ENCODE peak calls at places on chromosomes 6 and 20, in nine cellular contexts. O is naive thymus-derived CD4-positive, alpha-beta T cell; F is GM23248; K is AG10803; J is adrenal gland; D is kidney epithelial cell; Y is upper lobe of right lung; S is effector memory CD4-positive, alpha-beta T cell; Q is neuronal stem cell. G is an unnamed sample.

GRCh38 chr6:24257282-24257681 is 100.6 kb downstream of the DCDC2 start:
- DNase-seq in Q (no peak), S (no peak), Y (no peak), F (no peak), D (no peak), O (no peak), J (no peak), K (no peak), G (no peak)

GRCh38 chr20:21048841-21049273 is 57.3 kb downstream of the LINC00237 start:
- DNase-seq in S (peak), O (peak), D (no peak), Q (peak), K (peak), Y (peak), J (peak), F (peak), G (no peak)

GRCh38 chr6:170038251-170038650 is 252.6 kb downstream of the DLL1 start:
- DNase-seq in F (no peak), O (no peak), K (no peak), J (no peak), Y (peak), S (no peak), D (no peak), Q (no peak), G (no peak)

GRCh38 chr6:105994522-105995402 is 91.4 kb upstream of the PRDM1 start:
- DNase-seq in F (peak), D (no peak), Q (peak), J (peak), Y (peak), K (peak), O (no peak), S (peak), G (peak)

GRCh38 chr20:44431502-44432234 is 44.0 kb upstream of the TTPAL start:
- DNase-seq in D (no peak), S (no peak), F (no peak), O (no peak), Y (no peak), K (no peak), Q (no peak), J (no peak), G (peak)

GRCh38 chr6:144215402-144215931 is 65.2 kb downstream of the STX11 start:
- DNase-seq in D (no peak), S (no peak), K (peak), Q (no peak), J (peak), Y (peak), O (peak), F (peak), G (no peak)

GRCh38 chr6:168995526-168996100 is 258.0 kb downstream of the THBS2 start:
- DNase-seq in Q (no peak), D (no peak), S (no peak), F (no peak), O (no peak), K (no peak), J (no peak), Y (no peak), G (no peak)

GRCh38 chr6:111874030-111874425 is 776 bp upstream of the FYN start:
- DNase-seq in K (peak), J (peak), Y (no peak), F (peak), Q (no peak), O (peak), D (no peak), S (peak), G (no peak)

DNA sequence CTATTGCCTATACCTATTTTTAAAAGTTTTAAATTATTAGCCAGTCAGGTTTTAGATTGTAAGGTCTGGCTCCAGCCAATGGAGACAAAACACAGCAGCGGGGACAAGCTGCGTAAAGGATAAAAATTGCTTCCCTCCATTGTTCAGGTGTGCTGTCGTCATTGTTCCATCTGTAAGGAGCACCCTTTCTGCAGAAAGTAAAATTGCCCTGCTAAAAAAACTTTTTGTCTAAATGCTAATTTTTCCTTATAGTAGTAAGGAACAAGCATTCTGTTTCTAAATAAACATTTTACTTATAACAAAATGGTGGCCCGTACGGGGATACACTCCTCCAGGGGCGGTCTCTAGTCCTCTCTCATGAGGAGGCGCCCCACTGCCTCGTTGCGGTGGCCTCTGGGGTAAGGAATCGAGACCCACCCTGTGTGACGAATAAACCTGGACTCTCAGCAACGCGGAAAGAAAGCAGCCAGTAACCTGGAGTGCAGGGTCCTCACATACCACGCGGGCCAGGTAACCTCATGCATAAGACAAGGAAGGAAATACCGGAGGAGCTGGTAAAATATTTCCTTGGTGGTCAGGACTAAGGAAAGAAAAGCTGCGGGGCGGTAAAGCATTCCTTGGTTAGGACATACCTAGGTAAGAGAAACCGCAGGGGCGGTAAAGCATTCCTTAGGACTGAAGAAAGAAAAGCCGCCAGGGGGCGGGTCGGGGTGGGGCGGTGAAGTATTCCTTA is 80.5 kb downstream of the SYTL3 start:
- DNase-seq in D (no peak), S (no peak), F (no peak), K (no peak), Q (no peak), O (no peak), Y (no peak), J (no peak), G (no peak)
- H3K4me3 ChIP-seq in D (no peak), S (no peak), F (no peak), K (no peak), Q (no peak), O (no peak), Y (no peak), J (no peak), G (no peak)

DNA sequence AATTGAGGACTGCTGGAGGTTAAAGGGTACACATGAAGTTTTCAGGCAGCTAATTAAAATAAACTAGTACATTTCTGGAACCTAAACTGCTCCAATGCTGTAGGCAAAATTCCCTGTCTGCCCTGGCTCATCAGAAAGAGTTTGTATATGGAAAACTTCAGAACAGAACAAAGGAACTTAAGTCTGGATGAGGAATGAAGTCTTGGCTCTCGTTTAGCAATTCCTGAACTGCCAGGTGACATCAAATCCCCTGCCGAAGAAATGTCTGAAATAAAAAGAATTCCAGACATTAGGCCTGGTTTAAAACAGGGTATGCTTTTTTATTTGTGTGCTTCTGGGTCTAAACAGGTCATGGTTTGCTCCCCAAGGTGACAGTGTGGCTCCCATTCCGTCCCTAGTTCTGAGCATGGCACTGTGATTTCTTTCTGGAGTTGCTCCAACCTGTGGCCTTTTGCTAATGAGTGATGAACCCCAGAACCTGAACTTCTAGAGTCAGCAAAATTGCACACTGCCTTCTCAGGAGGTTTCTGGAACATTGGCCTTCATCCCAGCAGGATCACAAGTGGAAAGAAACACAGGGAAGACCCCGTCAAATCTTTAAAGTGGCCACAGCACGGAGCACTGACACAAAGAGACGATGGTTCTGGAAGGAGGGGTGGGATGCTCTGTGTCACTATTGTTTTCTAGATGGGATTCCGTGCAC is 129.4 kb upstream of the NAA20 start:
- DNase-seq in S (no peak), K (no peak), O (no peak), Y (no peak), D (no peak), F (no peak), Q (no peak), J (no peak), G (no peak)
- H3K4me3 ChIP-seq in S (no peak), K (no peak), O (no peak), Y (peak), D (no peak), F (no peak), Q (no peak), J (no peak), G (peak)

GRCh38 chr6:76634695-76635094 is 562.2 kb upstream of the IMPG1 start:
- DNase-seq in Y (no peak), S (no peak), J (no peak), O (no peak), F (no peak), D (no peak), Q (no peak), K (no peak), G (no peak)

GRCh38 chr6:76633259-76633658 is 560.8 kb upstream of the IMPG1 start:
- DNase-seq in Q (no peak), F (no peak), S (no peak), Y (no peak), J (no peak), D (no peak), O (no peak), K (no peak), G (no peak)

GRCh38 chr6:76631641-76632040 is 559.2 kb upstream of the IMPG1 start:
- DNase-seq in S (no peak), Y (no peak), F (no peak), Q (no peak), O (no peak), D (no peak), J (no peak), K (no peak), G (no peak)
- H3K4me3 ChIP-seq in S (no peak), Y (no peak), F (no peak), Q (no peak), O (no peak), D (no peak), J (no peak), K (no peak), G (no peak)

DNA sequence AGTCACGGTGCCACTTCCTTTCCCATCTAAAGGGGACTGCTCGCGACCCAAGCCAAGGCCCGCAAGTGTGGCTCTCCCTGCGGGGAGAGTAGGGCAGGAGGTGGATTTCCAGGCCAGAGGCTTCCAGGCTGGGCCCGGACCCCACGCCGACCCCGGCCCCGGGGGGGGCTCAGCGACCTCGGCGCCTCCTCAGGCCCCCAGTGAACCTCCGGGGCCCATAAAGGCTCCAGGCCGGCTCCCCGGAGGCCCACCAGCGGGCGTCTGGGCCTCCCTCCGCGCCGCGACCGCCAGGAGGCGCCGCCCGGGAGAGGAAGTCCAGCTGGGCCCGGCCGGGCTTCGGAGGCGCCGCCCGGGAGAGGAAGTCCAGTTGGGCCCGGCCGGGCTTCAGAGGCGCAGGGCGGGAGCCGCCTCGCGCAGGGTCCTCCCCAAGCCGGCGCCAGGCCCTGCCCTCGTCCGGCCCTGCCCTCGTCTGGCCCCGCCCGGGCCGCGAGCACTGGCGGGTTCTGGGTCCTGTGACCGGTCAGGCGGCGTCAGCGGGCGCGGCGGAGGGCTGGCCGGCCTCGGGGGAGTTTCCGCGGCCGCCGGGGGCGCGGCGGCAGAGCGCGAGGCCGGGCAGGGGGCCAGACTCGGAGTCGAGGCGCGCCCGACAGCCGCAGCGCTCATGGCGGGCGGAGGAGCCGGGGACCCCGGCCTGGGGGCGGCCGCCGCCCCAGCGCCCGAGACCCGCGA is at the start of gene RAB32:
- DNase-seq in J (peak), Y (peak), Q (peak), F (peak), O (no peak), D (peak), S (no peak), K (peak), G (peak)
- H3K4me3 ChIP-seq in J (peak), Y (peak), Q (peak), F (peak), O (no peak), D (peak), S (no peak), K (peak), G (peak)

DNA sequence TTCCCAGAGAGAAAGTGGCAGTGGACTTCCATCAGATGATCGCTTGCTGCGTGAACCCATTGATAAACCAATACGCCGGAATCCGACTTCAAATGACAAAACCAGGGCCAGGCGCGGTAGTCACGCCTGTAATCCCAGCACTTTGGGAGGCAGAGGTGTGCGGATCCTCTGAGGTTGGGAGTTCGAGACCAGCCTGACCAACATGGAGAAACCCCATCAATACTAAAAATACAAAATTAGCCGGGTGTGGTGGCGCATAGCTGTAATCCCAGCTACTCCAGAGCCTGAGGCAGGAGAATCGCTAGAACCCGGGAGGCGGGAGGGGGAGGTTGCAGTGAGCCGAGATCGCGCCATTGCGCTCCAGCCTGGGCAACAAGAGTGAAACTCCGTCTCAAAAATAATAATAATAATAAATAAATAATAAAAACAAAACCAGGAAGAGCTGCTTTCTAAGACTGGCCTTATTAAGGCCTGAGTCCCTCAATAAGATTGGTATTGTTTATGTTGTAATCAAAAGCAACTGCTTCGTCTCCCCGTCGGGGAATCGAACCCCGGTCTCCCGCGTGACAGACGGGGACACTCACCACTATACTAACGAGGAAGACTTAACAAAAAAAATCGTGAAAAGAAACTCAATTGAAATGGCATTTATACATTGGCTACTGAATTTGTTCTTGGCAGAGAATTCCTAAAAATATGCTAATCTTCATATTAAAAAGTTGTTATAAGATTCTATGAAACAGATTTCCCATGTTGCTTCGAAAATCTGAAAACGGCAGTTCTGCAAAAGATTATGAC is 110.2 kb upstream of the ZNF184 start:
- DNase-seq in Q (no peak), J (no peak), K (peak), D (no peak), O (no peak), Y (no peak), F (peak), S (no peak), G (no peak)
- H3K4me3 ChIP-seq in Q (no peak), J (no peak), K (no peak), D (no peak), O (no peak), Y (no peak), F (no peak), S (no peak), G (no peak)

DNA sequence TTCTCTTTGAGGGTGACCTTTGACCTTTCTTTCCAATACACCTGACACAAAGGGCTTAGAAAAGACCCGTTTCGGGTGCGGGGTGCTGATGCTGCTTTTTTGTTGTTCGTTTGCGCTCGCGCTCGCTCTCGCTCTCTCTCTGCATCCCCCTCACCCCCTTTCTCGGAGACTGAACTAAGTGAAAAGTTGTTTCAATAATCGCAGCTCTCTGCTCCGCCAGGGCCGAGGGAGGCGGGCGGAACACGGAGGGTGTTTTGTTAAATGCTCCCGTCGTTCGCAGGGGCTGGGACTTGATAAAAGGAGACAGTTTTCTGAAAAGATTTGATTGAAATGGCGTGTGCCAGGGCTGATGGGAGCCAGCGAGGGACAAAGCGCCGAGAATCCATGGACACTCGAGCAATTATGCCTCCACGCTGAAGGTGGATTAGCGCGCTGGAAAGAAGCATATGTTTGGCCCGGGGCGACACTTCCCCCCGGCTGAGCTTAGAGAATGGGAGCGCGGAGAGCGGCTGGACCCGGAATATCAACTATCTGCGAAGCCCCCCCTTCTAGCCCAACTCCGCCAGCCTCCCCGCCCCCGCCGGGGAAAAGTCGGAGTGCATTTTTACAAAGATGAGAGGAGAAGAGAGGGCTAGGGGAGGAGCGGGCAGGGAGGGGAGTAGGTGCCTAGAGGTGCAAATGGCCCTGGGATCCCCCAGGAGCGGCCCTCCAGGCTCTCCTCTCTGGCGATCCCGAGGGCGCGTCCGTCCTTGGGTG is 25.0 kb downstream of the TFAP2A start:
- DNase-seq in F (no peak), Q (peak), O (no peak), Y (no peak), D (no peak), K (no peak), J (no peak), S (no peak), G (no peak)
- H3K4me3 ChIP-seq in F (no peak), Q (no peak), O (no peak), Y (no peak), D (no peak), K (no peak), J (no peak), S (no peak), G (no peak)

DNA sequence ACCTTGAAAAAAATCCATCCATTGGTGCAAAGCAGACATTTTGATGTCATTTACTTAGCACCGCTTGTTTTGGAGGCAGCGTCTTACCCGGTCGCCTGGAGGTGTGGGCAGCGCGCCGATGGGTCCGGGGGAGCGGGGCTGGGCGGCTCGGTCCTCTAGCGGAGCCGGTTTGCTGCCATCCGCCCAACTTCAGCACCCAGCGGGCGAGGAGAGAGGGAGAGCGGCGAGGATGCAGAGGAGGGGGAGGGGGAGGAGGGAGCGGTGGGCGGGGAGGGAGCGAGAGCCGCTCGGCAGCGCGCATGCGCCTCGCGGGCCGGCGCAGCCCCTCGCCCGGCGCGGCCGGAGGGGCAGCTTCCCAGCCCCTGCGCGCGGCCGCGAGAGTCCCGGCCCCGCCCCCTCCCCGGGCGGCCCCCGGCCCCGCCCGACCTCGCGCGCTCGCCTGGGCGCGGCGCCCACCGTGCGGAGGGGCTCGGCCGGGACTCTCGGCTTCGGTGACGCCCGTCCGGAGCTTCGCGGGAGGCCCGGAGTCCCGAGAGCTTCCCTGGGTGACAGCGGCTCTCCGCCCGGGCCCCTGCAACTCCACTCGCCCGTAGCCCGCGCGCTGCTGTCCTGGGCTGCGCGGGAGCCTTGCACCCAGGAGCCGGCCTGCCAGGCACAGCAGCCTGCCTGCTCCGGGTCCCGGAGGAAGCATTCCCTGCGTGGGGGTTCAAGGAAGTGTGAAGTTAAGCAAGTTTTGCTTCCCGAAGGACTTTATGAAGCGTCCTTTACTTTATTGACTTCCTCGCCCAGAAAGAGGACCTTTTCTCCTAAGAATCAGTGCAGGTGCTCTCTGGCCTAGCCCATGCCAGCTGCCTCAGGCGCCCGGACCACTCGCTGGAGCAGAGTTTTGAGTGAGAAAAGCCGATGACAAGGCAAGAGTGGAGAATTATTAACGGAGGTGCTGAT is at the start of gene RGS17:
- DNase-seq in S (no peak), F (peak), J (peak), O (peak), Q (peak), Y (peak), K (peak), D (no peak), G (peak)
- H3K4me3 ChIP-seq in S (peak), F (peak), J (peak), O (peak), Q (peak), Y (peak), K (peak), D (peak), G (peak)

GRCh38 chr20:6122873-6123649 is at the start of gene FERMT1:
- DNase-seq in Y (peak), Q (peak), S (no peak), K (peak), F (peak), J (peak), O (no peak), D (peak), G (peak)
- H3K4me3 ChIP-seq in Y (peak), Q (peak), S (no peak), K (peak), F (peak), J (peak), O (no peak), D (peak), G (peak)

GRCh38 chr6:148053209-148053608 is 289.4 kb upstream of the SASH1 start:
- DNase-seq in O (no peak), F (no peak), Q (no peak), K (no peak), Y (no peak), D (no peak), S (no peak), J (no peak), G (no peak)
- H3K4me3 ChIP-seq in O (no peak), F (no peak), Q (no peak), K (no peak), Y (no peak), D (no peak), S (no peak), J (no peak), G (no peak)